ENCODE peak calls at places on chromosome 1, in seven cellular contexts. One of them, this sample, is unnamed.

GRCh38 chr1:22676916-22677601 is 24.0 kb downstream of the C1QB start:
- DNase-seq in small intestine: peak
- DNase-seq in posterior vena cava: no peak
- DNase-seq in keratinocyte: no peak
- DNase-seq in NCI-H524: no peak
- DNase-seq in foreskin fibroblast: no peak
- DNase-seq in activated naive CD8-positive, alpha-beta T cell treated with anti-CD3 and anti-CD28 coated beads, Interleukin-2, amount 50 U/mL, for 24 hours: no peak
- DNase-seq in this sample: peak

GRCh38 chr1:35255276-35255675 is 13.2 kb upstream of the ZMYM4 start:
- DNase-seq in keratinocyte: no peak
- DNase-seq in NCI-H524: no peak
- DNase-seq in small intestine: no peak
- DNase-seq in activated naive CD8-positive, alpha-beta T cell treated with anti-CD3 and anti-CD28 coated beads, Interleukin-2, amount 50 U/mL, for 24 hours: no peak
- DNase-seq in foreskin fibroblast: no peak
- DNase-seq in posterior vena cava: no peak
- DNase-seq in this sample: no peak

GRCh38 chr1:205041998-205042910 is 758 bp upstream of the CNTN2 start:
- DNase-seq in small intestine: no peak
- DNase-seq in keratinocyte: no peak
- DNase-seq in NCI-H524: peak
- DNase-seq in activated naive CD8-positive, alpha-beta T cell treated with anti-CD3 and anti-CD28 coated beads, Interleukin-2, amount 50 U/mL, for 24 hours: no peak
- DNase-seq in foreskin fibroblast: no peak
- DNase-seq in posterior vena cava: no peak
- DNase-seq in this sample: peak

GRCh38 chr1:170048515-170048914 is 26.0 kb downstream of the KIFAP3 start:
- DNase-seq in activated naive CD8-positive, alpha-beta T cell treated with anti-CD3 and anti-CD28 coated beads, Interleukin-2, amount 50 U/mL, for 24 hours: no peak
- DNase-seq in keratinocyte: no peak
- DNase-seq in posterior vena cava: no peak
- DNase-seq in foreskin fibroblast: no peak
- DNase-seq in small intestine: no peak
- DNase-seq in NCI-H524: no peak
- DNase-seq in this sample: no peak

GRCh38 chr1:208149776-208150514 is 94.2 kb downstream of the PLXNA2 start:
- DNase-seq in foreskin fibroblast: no peak
- DNase-seq in posterior vena cava: no peak
- DNase-seq in small intestine: peak
- DNase-seq in NCI-H524: no peak
- DNase-seq in activated naive CD8-positive, alpha-beta T cell treated with anti-CD3 and anti-CD28 coated beads, Interleukin-2, amount 50 U/mL, for 24 hours: no peak
- DNase-seq in keratinocyte: no peak
- DNase-seq in this sample: peak

GRCh38 chr1:92998829-92999228 is 37.6 kb upstream of the DIPK1A start:
- DNase-seq in keratinocyte: no peak
- DNase-seq in activated naive CD8-positive, alpha-beta T cell treated with anti-CD3 and anti-CD28 coated beads, Interleukin-2, amount 50 U/mL, for 24 hours: no peak
- DNase-seq in posterior vena cava: no peak
- DNase-seq in NCI-H524: no peak
- DNase-seq in small intestine: no peak
- DNase-seq in foreskin fibroblast: no peak
- DNase-seq in this sample: no peak

GRCh38 chr1:216024546-216024945 is 398.7 kb downstream of the USH2A start:
- DNase-seq in activated naive CD8-positive, alpha-beta T cell treated with anti-CD3 and anti-CD28 coated beads, Interleukin-2, amount 50 U/mL, for 24 hours: no peak
- DNase-seq in small intestine: no peak
- DNase-seq in NCI-H524: no peak
- DNase-seq in posterior vena cava: no peak
- DNase-seq in keratinocyte: no peak
- DNase-seq in foreskin fibroblast: no peak
- DNase-seq in this sample: no peak

GRCh38 chr1:182670032-182670431 is 14.4 kb downstream of the RGS8 start:
- DNase-seq in keratinocyte: no peak
- DNase-seq in posterior vena cava: no peak
- DNase-seq in activated naive CD8-positive, alpha-beta T cell treated with anti-CD3 and anti-CD28 coated beads, Interleukin-2, amount 50 U/mL, for 24 hours: no peak
- DNase-seq in foreskin fibroblast: no peak
- DNase-seq in small intestine: no peak
- DNase-seq in NCI-H524: no peak
- DNase-seq in this sample: no peak

GRCh38 chr1:19698181-19698580 is 33.5 kb downstream of the HTR6 start:
- DNase-seq in keratinocyte: no peak
- DNase-seq in small intestine: no peak
- DNase-seq in foreskin fibroblast: no peak
- DNase-seq in posterior vena cava: no peak
- DNase-seq in NCI-H524: no peak
- DNase-seq in activated naive CD8-positive, alpha-beta T cell treated with anti-CD3 and anti-CD28 coated beads, Interleukin-2, amount 50 U/mL, for 24 hours: no peak
- DNase-seq in this sample: no peak

GRCh38 chr1:240691521-240692338 is 79.8 kb upstream of the GREM2 start:
- DNase-seq in NCI-H524: peak
- DNase-seq in activated naive CD8-positive, alpha-beta T cell treated with anti-CD3 and anti-CD28 coated beads, Interleukin-2, amount 50 U/mL, for 24 hours: no peak
- DNase-seq in posterior vena cava: peak
- DNase-seq in keratinocyte: no peak
- DNase-seq in small intestine: no peak
- DNase-seq in foreskin fibroblast: peak
- DNase-seq in this sample: peak

GRCh38 chr1:227166559-227166958 is 151.7 kb downstream of the CDC42BPA start:
- DNase-seq in NCI-H524: no peak
- DNase-seq in small intestine: no peak
- DNase-seq in foreskin fibroblast: no peak
- DNase-seq in posterior vena cava: no peak
- DNase-seq in activated naive CD8-positive, alpha-beta T cell treated with anti-CD3 and anti-CD28 coated beads, Interleukin-2, amount 50 U/mL, for 24 hours: no peak
- DNase-seq in keratinocyte: no peak
- DNase-seq in this sample: no peak

GRCh38 chr1:40034869-40035268 is 5.7 kb upstream of the CAP1 start:
- DNase-seq in small intestine: no peak
- DNase-seq in foreskin fibroblast: no peak
- DNase-seq in posterior vena cava: no peak
- DNase-seq in NCI-H524: no peak
- DNase-seq in keratinocyte: no peak
- DNase-seq in activated naive CD8-positive, alpha-beta T cell treated with anti-CD3 and anti-CD28 coated beads, Interleukin-2, amount 50 U/mL, for 24 hours: no peak
- DNase-seq in this sample: no peak

GRCh38 chr1:25694167-25694566 is 77.6 kb downstream of the MAN1C1 start:
- DNase-seq in activated naive CD8-positive, alpha-beta T cell treated with anti-CD3 and anti-CD28 coated beads, Interleukin-2, amount 50 U/mL, for 24 hours: no peak
- DNase-seq in keratinocyte: no peak
- DNase-seq in foreskin fibroblast: peak
- DNase-seq in small intestine: no peak
- DNase-seq in posterior vena cava: peak
- DNase-seq in NCI-H524: no peak
- DNase-seq in this sample: peak

GRCh38 chr1:236144446-236145150 is 2.3 kb downstream of the GPR137B start:
- DNase-seq in activated naive CD8-positive, alpha-beta T cell treated with anti-CD3 and anti-CD28 coated beads, Interleukin-2, amount 50 U/mL, for 24 hours: no peak
- DNase-seq in small intestine: peak
- DNase-seq in posterior vena cava: no peak
- DNase-seq in foreskin fibroblast: no peak
- DNase-seq in keratinocyte: no peak
- DNase-seq in NCI-H524: peak
- DNase-seq in this sample: no peak

GRCh38 chr1:118588566-118588965 is 399.6 kb downstream of the TBX15 start:
- DNase-seq in foreskin fibroblast: no peak
- DNase-seq in keratinocyte: no peak
- DNase-seq in small intestine: no peak
- DNase-seq in posterior vena cava: no peak
- DNase-seq in activated naive CD8-positive, alpha-beta T cell treated with anti-CD3 and anti-CD28 coated beads, Interleukin-2, amount 50 U/mL, for 24 hours: no peak
- DNase-seq in NCI-H524: no peak
- DNase-seq in this sample: no peak

GRCh38 chr1:234586304-234586703 is 23.7 kb downstream of the IRF2BP2 start:
- DNase-seq in foreskin fibroblast: no peak
- DNase-seq in NCI-H524: no peak
- DNase-seq in keratinocyte: no peak
- DNase-seq in small intestine: no peak
- DNase-seq in posterior vena cava: no peak
- DNase-seq in activated naive CD8-positive, alpha-beta T cell treated with anti-CD3 and anti-CD28 coated beads, Interleukin-2, amount 50 U/mL, for 24 hours: no peak
- DNase-seq in this sample: no peak

GRCh38 chr1:12177156-12177998 is 10.6 kb downstream of the TNFRSF1B start:
- DNase-seq in keratinocyte: no peak
- DNase-seq in small intestine: no peak
- DNase-seq in posterior vena cava: no peak
- DNase-seq in NCI-H524: no peak
- DNase-seq in foreskin fibroblast: no peak
- DNase-seq in activated naive CD8-positive, alpha-beta T cell treated with anti-CD3 and anti-CD28 coated beads, Interleukin-2, amount 50 U/mL, for 24 hours: peak
- DNase-seq in this sample: no peak

GRCh38 chr1:211609120-211610024 is 30.4 kb upstream of the SLC30A1 start:
- DNase-seq in posterior vena cava: no peak
- DNase-seq in activated naive CD8-positive, alpha-beta T cell treated with anti-CD3 and anti-CD28 coated beads, Interleukin-2, amount 50 U/mL, for 24 hours: no peak
- DNase-seq in keratinocyte: no peak
- DNase-seq in NCI-H524: no peak
- DNase-seq in small intestine: peak
- DNase-seq in foreskin fibroblast: no peak
- DNase-seq in this sample: no peak

GRCh38 chr1:154609398-154610380 is 1.7 kb upstream of the ADAR start:
- DNase-seq in small intestine: peak
- DNase-seq in activated naive CD8-positive, alpha-beta T cell treated with anti-CD3 and anti-CD28 coated beads, Interleukin-2, amount 50 U/mL, for 24 hours: peak
- DNase-seq in posterior vena cava: no peak
- DNase-seq in keratinocyte: peak
- DNase-seq in NCI-H524: no peak
- DNase-seq in foreskin fibroblast: peak
- DNase-seq in this sample: peak

GRCh38 chr1:32199717-32200072 is 700 bp upstream of the CCDC28B start:
- DNase-seq in posterior vena cava: peak
- DNase-seq in activated naive CD8-positive, alpha-beta T cell treated with anti-CD3 and anti-CD28 coated beads, Interleukin-2, amount 50 U/mL, for 24 hours: no peak
- DNase-seq in keratinocyte: no peak
- DNase-seq in foreskin fibroblast: no peak
- DNase-seq in small intestine: no peak
- DNase-seq in NCI-H524: no peak
- DNase-seq in this sample: peak

GRCh38 chr1:185244015-185244747 is 72.9 kb downstream of the IVNS1ABP start:
- DNase-seq in NCI-H524: no peak
- DNase-seq in foreskin fibroblast: peak
- DNase-seq in posterior vena cava: no peak
- DNase-seq in small intestine: no peak
- DNase-seq in keratinocyte: peak
- DNase-seq in activated naive CD8-positive, alpha-beta T cell treated with anti-CD3 and anti-CD28 coated beads, Interleukin-2, amount 50 U/mL, for 24 hours: peak
- DNase-seq in this sample: no peak

GRCh38 chr1:25011966-25012625 is 82.0 kb upstream of the RUNX3 start:
- DNase-seq in foreskin fibroblast: no peak
- DNase-seq in keratinocyte: no peak
- DNase-seq in posterior vena cava: no peak
- DNase-seq in NCI-H524: no peak
- DNase-seq in small intestine: no peak
- DNase-seq in activated naive CD8-positive, alpha-beta T cell treated with anti-CD3 and anti-CD28 coated beads, Interleukin-2, amount 50 U/mL, for 24 hours: no peak
- DNase-seq in this sample: peak

This sample was measured in left kidney.